ENCODE peak calls at places on chromosomes 1 and 21, in eight cellular contexts. Z is IMR-90, Y is sigmoid colon, N is thyroid gland, V is transverse colon, R is heart left ventricle, S is tibial nerve, W is GM12865. B is an unnamed sample.

GRCh38 chr1:204299828-204300365 is 59.8 kb downstream of the PLEKHA6 start:
- DNase-seq in Z (no peak), Y (peak), N (no peak), V (no peak), R (no peak), S (no peak), W (no peak), B (no peak)

GRCh38 chr1:212980123-212980800 is 29.9 kb downstream of the VASH2 start:
- DNase-seq in Z (peak), Y (no peak), N (peak), V (no peak), R (peak), S (no peak), W (no peak), B (peak)

GRCh38 chr1:233477359-233477758 is 136.5 kb upstream of the KCNK1 start:
- DNase-seq in Z (no peak), Y (no peak), N (no peak), V (no peak), R (no peak), S (no peak), W (no peak), B (no peak)

GRCh38 chr1:160675641-160676410 is 29.0 kb upstream of the SLAMF1 start:
- DNase-seq in Z (peak), Y (peak), N (peak), V (peak), R (peak), S (no peak), W (peak), B (peak)

GRCh38 chr1:42682739-42683529 is 716 bp downstream of the YBX1 start:
- DNase-seq in Z (peak), Y (peak), N (peak), V (peak), R (peak), S (peak), W (peak), B (peak)

GRCh38 chr1:176905648-176906047 is 258.9 kb downstream of the ASTN1 start:
- DNase-seq in Z (no peak), Y (no peak), N (no peak), V (no peak), R (no peak), S (no peak), W (no peak), B (no peak)

GRCh38 chr1:154326546-154327465 is 1.5 kb downstream of the ATP8B2 start:
- DNase-seq in Z (peak), Y (peak), N (no peak), V (no peak), R (peak), S (peak), W (no peak), B (peak)

GRCh38 chr1:244735404-244735803 is 82.5 kb downstream of the DESI2 start:
- DNase-seq in Z (peak), Y (no peak), N (no peak), V (no peak), R (no peak), S (no peak), W (peak), B (no peak)

GRCh38 chr21:45985471-45986315 is 4.1 kb downstream of the COL6A1 start:
- DNase-seq in Z (no peak), Y (peak), N (no peak), V (peak), R (peak), S (no peak), W (no peak), B (no peak)

GRCh38 chr1:154503898-154504297 is 1.7 kb upstream of the SHE start:
- DNase-seq in Z (no peak), Y (no peak), N (no peak), V (no peak), R (no peak), S (no peak), W (no peak), B (no peak)

GRCh38 chr1:206769331-206769731 is 1.2 kb upstream of the IL19 start:
- DNase-seq in Z (no peak), Y (no peak), N (no peak), V (peak), R (no peak), S (no peak), W (peak), B (no peak)

GRCh38 chr1:233233508-233234040 is 62.0 kb downstream of the PCNX2 start:
- DNase-seq in Z (no peak), Y (no peak), N (no peak), V (no peak), R (no peak), S (no peak), W (no peak), B (no peak)

GRCh38 chr1:159214149-159214760 is 9.6 kb downstream of the ACKR1 start:
- DNase-seq in Z (peak), Y (no peak), N (peak), V (peak), R (no peak), S (no peak), W (peak), B (peak)

GRCh38 chr1:15577691-15578090 is 7.2 kb downstream of the AGMAT start:
- DNase-seq in Z (no peak), Y (no peak), N (no peak), V (no peak), R (no peak), S (no peak), W (no peak), B (no peak)

GRCh38 chr1:182120411-182121258 is 59.1 kb upstream of the ZNF648 start:
- DNase-seq in Z (no peak), Y (no peak), N (peak), V (peak), R (no peak), S (peak), W (no peak), B (peak)

GRCh38 chr1:51214615-51215131 is 21.4 kb upstream of the RNF11 start:
- DNase-seq in Z (peak), Y (no peak), N (no peak), V (no peak), R (no peak), S (no peak), W (peak), B (peak)

GRCh38 chr1:89609781-89610456 is 23.0 kb upstream of the LRRC8C start:
- DNase-seq in Z (no peak), Y (no peak), N (no peak), V (no peak), R (peak), S (no peak), W (no peak), B (no peak)

GRCh38 chr1:153538315-153538821 is 2.4 kb downstream of the S100A5 start:
- DNase-seq in Z (peak), Y (no peak), N (no peak), V (peak), R (no peak), S (no peak), W (peak), B (no peak)

GRCh38 chr1:20716232-20716631 is 1.6 kb downstream of the KIF17 start:
- DNase-seq in Z (no peak), Y (no peak), N (no peak), V (no peak), R (no peak), S (no peak), W (no peak), B (no peak)

GRCh38 chr1:47866631-47867446 is 130.3 kb downstream of the TRABD2B start:
- DNase-seq in Z (no peak), Y (no peak), N (no peak), V (no peak), R (no peak), S (no peak), W (no peak), B (peak)

GRCh38 chr1:13699510-13699909 is 478 bp upstream of the PRDM2 start:
- DNase-seq in Z (no peak), Y (no peak), N (peak), V (peak), R (no peak), S (no peak), W (peak), B (peak)

GRCh38 chr1:66996018-66996682 is 57.8 kb downstream of the SLC35D1 start:
- DNase-seq in Z (peak), Y (peak), N (peak), V (peak), R (peak), S (peak), W (peak), B (peak)

GRCh38 chr21:31264574-31264973 is 79.5 kb downstream of the TIAM1 start:
- DNase-seq in Z (no peak), Y (no peak), N (no peak), V (no peak), R (no peak), S (no peak), W (no peak), B (no peak)

GRCh38 chr1:236391008-236391407 is 3.1 kb upstream of the EDARADD start:
- DNase-seq in Z (no peak), Y (no peak), N (no peak), V (no peak), R (no peak), S (no peak), W (no peak), B (no peak)

GRCh38 chr1:206455320-206455680 is 15.0 kb upstream of the IKBKE start:
- DNase-seq in Z (no peak), Y (no peak), N (no peak), V (no peak), R (no peak), S (no peak), W (no peak), B (no peak)

GRCh38 chr1:87392241-87393192 is 63.8 kb downstream of the LMO4 start:
- DNase-seq in Z (peak), Y (no peak), N (peak), V (no peak), R (peak), S (no peak), W (no peak), B (peak)

GRCh38 chr1:220926146-220926545 is 46.9 kb downstream of the HLX start:
- DNase-seq in Z (peak), Y (no peak), N (no peak), V (no peak), R (no peak), S (no peak), W (no peak), B (no peak)

GRCh38 chr21:44752701-44753235 is 41.4 kb upstream of the TSPEAR start:
- DNase-seq in Z (no peak), Y (no peak), N (no peak), V (no peak), R (no peak), S (no peak), W (no peak), B (peak)

GRCh38 chr1:112457965-112458364 is 50.8 kb upstream of the WNT2B start:
- DNase-seq in Z (peak), Y (no peak), N (no peak), V (no peak), R (no peak), S (no peak), W (no peak), B (peak)

GRCh38 chr21:16194851-16195251 is 465.1 kb downstream of the USP25 start:
- DNase-seq in Z (peak), Y (no peak), N (peak), V (no peak), R (no peak), S (no peak), W (no peak), B (peak)

GRCh38 chr21:44801468-44802395 is at the start of gene UBE2G2:
- DNase-seq in Z (peak), Y (peak), N (peak), V (peak), R (peak), S (no peak), W (peak), B (peak)

GRCh38 chr1:202825748-202826147 is 15.0 kb downstream of the PCAT6 start:
- DNase-seq in Z (no peak), Y (no peak), N (no peak), V (no peak), R (no peak), S (no peak), W (no peak), B (no peak)

GRCh38 chr21:46551636-46552241 is 53.1 kb downstream of the S100B start:
- DNase-seq in Z (no peak), Y (peak), N (no peak), V (no peak), R (no peak), S (no peak), W (no peak), B (no peak)

GRCh38 chr21:20882462-20883415 is 115.5 kb upstream of the NCAM2 start:
- DNase-seq in Z (peak), Y (no peak), N (peak), V (peak), R (no peak), S (no peak), W (peak), B (peak)

GRCh38 chr1:223811634-223812101 is 34.1 kb downstream of the TP53BP2 start:
- DNase-seq in Z (peak), Y (no peak), N (no peak), V (no peak), R (no peak), S (no peak), W (peak), B (peak)

GRCh38 chr1:40784141-40784770 is 669 bp downstream of the KCNQ4 start:
- DNase-seq in Z (no peak), Y (no peak), N (no peak), V (no peak), R (no peak), S (no peak), W (no peak), B (no peak)

GRCh38 chr1:243345205-243345604 is 89.4 kb downstream of the SDCCAG8 start:
- DNase-seq in Z (peak), Y (no peak), N (no peak), V (no peak), R (no peak), S (no peak), W (peak), B (peak)
- TF ChIP-seq CTCF in Z (peak), Y (no peak), N (no peak), V (no peak), R (no peak), S (no peak), W (no peak), B (no peak)

DNA sequence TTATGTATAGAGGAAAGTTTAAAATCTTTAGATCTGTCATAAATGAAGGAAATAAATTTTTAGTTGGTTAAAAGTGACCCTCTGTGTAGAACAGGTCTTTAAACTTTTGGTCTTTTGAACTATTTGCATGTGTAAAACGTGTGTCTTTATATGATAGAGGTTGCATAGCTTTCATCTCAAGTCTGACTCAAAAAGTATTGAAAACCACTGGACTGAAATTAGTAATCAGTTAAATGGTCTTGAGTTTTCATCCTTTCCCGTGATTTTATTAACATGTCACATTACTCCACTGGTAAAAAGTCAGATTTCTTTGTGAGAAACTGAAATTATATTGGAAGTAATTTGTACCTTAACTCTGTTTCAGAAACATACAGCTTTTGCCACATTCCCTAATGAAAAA is 1.8 kb downstream of the RNPC3 start:
- DNase-seq in Z (no peak), Y (no peak), N (no peak), V (no peak), R (no peak), S (no peak), W (peak), B (no peak)
- H3K4me3 ChIP-seq in Z (no peak), Y (no peak), N (no peak), V (no peak), R (peak), S (peak), W (peak), B (no peak)

GRCh38 chr1:246004281-246004680 is 502.8 kb downstream of the SMYD3 start:
- DNase-seq in Z (no peak), Y (no peak), N (peak), V (peak), R (no peak), S (no peak), W (no peak), B (no peak)
- TF ChIP-seq CTCF in Z (no peak), Y (no peak), N (no peak), V (no peak), R (no peak), S (no peak), W (no peak), B (no peak)

DNA sequence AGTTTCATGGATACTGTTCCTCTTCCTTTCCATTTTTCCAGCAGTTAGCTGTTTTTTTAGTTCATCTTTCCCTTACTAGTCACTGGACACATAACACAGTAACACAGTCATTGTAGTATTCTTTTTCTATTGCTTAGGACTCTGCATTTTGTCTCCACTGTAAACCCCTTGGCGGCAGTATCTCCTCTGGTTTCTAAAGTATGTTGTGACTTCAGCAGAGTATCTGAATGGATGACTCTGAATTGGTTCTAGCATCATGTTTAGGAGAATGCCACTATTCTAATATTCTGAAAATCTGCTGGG is 2.2 kb downstream of the CDC7 start:
- DNase-seq in Z (peak), Y (no peak), N (no peak), V (no peak), R (no peak), S (no peak), W (peak), B (peak)
- H3K4me3 ChIP-seq in Z (no peak), Y (no peak), N (no peak), V (no peak), R (no peak), S (no peak), W (peak), B (no peak)

DNA sequence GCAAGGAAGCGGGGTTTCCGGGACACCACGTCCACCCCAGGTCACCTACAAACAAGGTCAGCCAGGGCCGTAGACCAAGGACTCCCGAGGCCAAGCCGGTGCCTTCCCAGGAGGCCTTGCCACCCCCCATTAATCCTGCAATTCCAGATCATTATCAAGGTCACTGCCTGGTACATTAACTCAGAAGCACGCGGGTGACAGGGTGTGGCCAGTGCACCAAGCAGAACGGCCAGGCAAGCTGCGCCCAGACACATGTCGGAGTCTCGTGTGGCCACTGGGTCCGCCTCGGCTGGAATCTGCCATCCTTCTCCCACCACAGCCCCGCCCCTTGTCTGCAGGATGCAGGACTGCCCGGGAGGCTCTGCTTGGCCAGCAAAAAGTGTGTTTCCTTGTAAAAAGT is 144.7 kb downstream of the PRDM16 start:
- DNase-seq in Z (no peak), Y (no peak), N (peak), V (no peak), R (no peak), S (no peak), W (no peak), B (no peak)
- TF ChIP-seq CTCF in Z (no peak), Y (no peak), N (no peak), V (no peak), R (no peak), S (no peak), W (no peak), B (no peak)

DNA sequence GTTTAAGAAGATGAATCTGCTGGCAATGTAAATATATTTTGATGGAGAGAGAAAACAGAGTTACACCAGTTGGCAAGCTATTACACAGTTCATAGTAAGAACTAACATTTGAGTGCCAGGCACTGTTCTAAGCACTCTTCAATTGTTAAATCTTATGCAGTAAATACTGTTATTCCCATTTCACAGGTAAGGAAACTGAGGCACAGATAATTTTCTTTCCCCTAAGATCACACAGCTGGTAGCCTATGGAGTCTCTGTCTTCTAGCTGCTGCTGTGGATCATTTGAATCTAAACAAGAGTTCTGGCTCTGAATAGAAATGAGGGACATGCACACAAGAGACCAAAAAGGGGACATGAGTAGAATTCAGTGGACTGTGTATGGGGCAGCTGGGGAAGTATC is 8.0 kb downstream of the ANGPTL1 start:
- DNase-seq in Z (no peak), Y (no peak), N (no peak), V (no peak), R (no peak), S (no peak), W (no peak), B (no peak)
- H3K4me3 ChIP-seq in Z (no peak), Y (no peak), N (no peak), V (no peak), R (no peak), S (no peak), W (no peak), B (no peak)

GRCh38 chr1:162197615-162198497 is 128.4 kb downstream of the NOS1AP start:
- DNase-seq in Z (no peak), Y (no peak), N (no peak), V (no peak), R (no peak), S (no peak), W (no peak), B (no peak)
- TF ChIP-seq CTCF in Z (no peak), Y (no peak), N (no peak), V (no peak), R (peak), S (no peak), W (no peak), B (no peak)

DNA sequence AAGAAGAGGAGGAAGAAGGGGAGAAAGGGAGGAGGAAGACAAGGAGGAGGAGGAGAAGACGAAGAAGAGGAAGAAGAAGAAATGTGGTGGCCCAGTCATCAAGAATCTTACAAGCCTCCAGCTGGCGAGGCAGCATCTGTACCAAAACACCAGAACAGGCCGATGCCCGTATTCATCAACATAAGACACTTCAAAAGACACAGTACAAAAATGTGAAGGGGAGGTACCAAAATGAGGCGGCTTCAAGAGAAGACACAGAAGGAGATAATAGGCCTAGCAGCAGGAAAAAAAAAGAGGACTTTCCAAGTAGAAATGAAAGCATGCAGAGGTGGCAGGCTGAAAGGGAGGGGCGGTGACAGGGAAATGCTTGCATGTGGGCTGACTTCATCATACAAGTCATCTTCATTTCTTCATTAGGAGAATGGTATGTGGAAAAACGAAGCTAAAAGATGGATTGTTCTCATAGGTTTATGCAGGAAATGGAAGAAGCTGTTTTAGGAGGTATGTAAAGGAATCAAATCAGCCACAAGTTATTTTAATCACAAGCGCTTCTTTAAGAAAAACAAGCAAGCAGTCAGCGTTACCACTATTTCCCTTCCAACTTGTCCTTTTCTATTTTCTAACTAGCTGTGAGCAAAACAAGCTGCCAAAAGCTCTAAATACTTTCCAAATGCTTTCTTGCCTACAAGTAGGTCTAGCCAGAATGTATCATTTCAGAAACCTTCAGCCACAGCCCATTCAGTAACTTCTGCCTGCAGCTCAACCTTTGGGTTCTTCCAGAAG is 192.3 kb downstream of the SLC45A1 start:
- DNase-seq in Z (peak), Y (peak), N (no peak), V (peak), R (no peak), S (no peak), W (no peak), B (peak)
- H3K4me3 ChIP-seq in Z (peak), Y (peak), N (no peak), V (no peak), R (peak), S (peak), W (no peak), B (peak)

GRCh38 chr1:226083303-226084101 is 21.0 kb downstream of the H3-3A start:
- DNase-seq in Z (peak), Y (peak), N (peak), V (peak), R (peak), S (peak), W (peak), B (peak)

GRCh38 chr1:226082587-226082917 is 20.0 kb downstream of the H3-3A start:
- DNase-seq in Z (no peak), Y (no peak), N (no peak), V (no peak), R (no peak), S (no peak), W (no peak), B (no peak)

GRCh38 chr1:226086776-226087175 is 24.3 kb downstream of the H3-3A start:
- DNase-seq in Z (no peak), Y (no peak), N (no peak), V (no peak), R (no peak), S (no peak), W (no peak), B (no peak)

GRCh38 chr1:226085675-226086074 is 23.2 kb downstream of the H3-3A start:
- DNase-seq in Z (no peak), Y (no peak), N (no peak), V (no peak), R (no peak), S (no peak), W (no peak), B (no peak)

GRCh38 chr1:226082959-226083302 is 20.4 kb downstream of the H3-3A start:
- DNase-seq in Z (no peak), Y (peak), N (peak), V (peak), R (peak), S (peak), W (peak), B (peak)
- TF ChIP-seq CTCF in Z (no peak), Y (no peak), N (no peak), V (no peak), R (peak), S (no peak), W (no peak), B (no peak)